ENCODE peak calls at places on chromosomes 12 and 14, in seven cellular contexts. S is left ventricle myocardium inferior, E is upper lobe of left lung, U is esophagus squamous epithelium, P is AG09309, J is stomach, B is IMR-90. T is an unnamed sample.

GRCh38 chr12:26331960-26332359 is 136.6 kb downstream of the SSPN start:
- DNase-seq in J (no peak), U (no peak), E (no peak), S (no peak), B (no peak), P (no peak), T (no peak)

GRCh38 chr14:65431951-65432350 is 19.4 kb downstream of the FUT8 start:
- DNase-seq in B (peak), J (no peak), E (no peak), P (no peak), U (no peak), S (no peak), T (peak)

GRCh38 chr14:51674294-51675002 is 22.7 kb downstream of the FRMD6 start:
- DNase-seq in E (no peak), S (no peak), B (peak), U (no peak), J (no peak), P (no peak), T (peak)

GRCh38 chr12:113128802-113129663 is 6.5 kb downstream of the RASAL1 start:
- DNase-seq in E (no peak), U (no peak), B (no peak), P (no peak), J (no peak), S (no peak), T (no peak)

GRCh38 chr12:5335059-5335458 is 96.8 kb upstream of the NTF3 start:
- DNase-seq in E (no peak), U (no peak), J (no peak), S (no peak), P (no peak), B (peak), T (no peak)

GRCh38 chr12:116152268-116152667 is 125.2 kb downstream of the MED13L start:
- DNase-seq in U (no peak), P (peak), S (no peak), J (no peak), E (no peak), B (peak), T (peak)

GRCh38 chr14:102764220-102764671 is 13.0 kb upstream of the TRAF3 start:
- DNase-seq in B (no peak), S (no peak), E (peak), P (no peak), J (no peak), U (no peak), T (no peak)

GRCh38 chr14:20482382-20482781 is 13.2 kb downstream of the PNP start:
- DNase-seq in S (no peak), P (no peak), E (no peak), U (no peak), B (no peak), J (no peak), T (no peak)

GRCh38 chr12:46152456-46152855 is 116.4 kb downstream of the SLC38A1 start:
- DNase-seq in J (no peak), S (no peak), B (no peak), P (no peak), U (no peak), E (no peak), T (no peak)

GRCh38 chr12:116222358-116222757 is 55.1 kb downstream of the MED13L start:
- DNase-seq in E (peak), U (no peak), P (peak), S (no peak), J (peak), B (peak), T (peak)

GRCh38 chr12:120534703-120535655 is 823 bp downstream of the RNF10 start:
- DNase-seq in B (peak), U (peak), J (peak), S (peak), E (peak), P (peak), T (peak)

GRCh38 chr12:111438501-111438900 is 32.8 kb downstream of the SH2B3 start:
- DNase-seq in P (no peak), S (no peak), J (peak), U (no peak), E (peak), B (peak), T (peak)

GRCh38 chr12:128914908-128915563 is 61.8 kb downstream of the GLT1D1 start:
- DNase-seq in U (no peak), B (no peak), J (no peak), P (no peak), S (no peak), E (peak), T (no peak)

GRCh38 chr14:25411933-25412757 is 362.2 kb upstream of the STXBP6 start:
- DNase-seq in J (no peak), P (no peak), E (no peak), S (no peak), U (no peak), B (no peak), T (peak)

GRCh38 chr12:27822076-27822712 is 42.2 kb upstream of the MANSC4 start:
- DNase-seq in P (peak), B (peak), S (no peak), J (no peak), E (no peak), U (no peak), T (peak)

GRCh38 chr14:49417790-49418189 is 168.4 kb downstream of the RPS29 start:
- DNase-seq in P (no peak), U (no peak), S (no peak), J (no peak), B (no peak), E (no peak), T (no peak)

GRCh38 chr12:82728710-82729109 is 42.0 kb downstream of the TMTC2 start:
- DNase-seq in P (no peak), S (no peak), J (no peak), U (no peak), B (no peak), E (no peak), T (no peak)

GRCh38 chr12:46372131-46372851 is at the start of gene SLC38A2:
- DNase-seq in U (peak), B (peak), E (peak), S (peak), P (peak), J (peak), T (peak)

GRCh38 chr12:132289356-132290202 is 39.8 kb downstream of the GALNT9 start:
- DNase-seq in J (no peak), S (no peak), E (no peak), B (no peak), U (no peak), P (no peak), T (no peak)

GRCh38 chr12:89468017-89468416 is 56.6 kb downstream of the GALNT4 start:
- DNase-seq in U (no peak), E (no peak), J (no peak), P (no peak), B (no peak), S (no peak), T (no peak)

GRCh38 chr12:128852885-128853284 is 393 bp upstream of the GLT1D1 start:
- DNase-seq in B (no peak), U (no peak), P (no peak), E (no peak), S (no peak), J (no peak), T (no peak)

GRCh38 chr12:106522708-106523107 is 60.1 kb upstream of the RFX4 start:
- DNase-seq in S (no peak), J (no peak), U (no peak), B (no peak), E (no peak), P (no peak), T (peak)

GRCh38 chr14:55245657-55246268 is 25.5 kb upstream of the FBXO34 start:
- DNase-seq in E (peak), B (peak), P (no peak), S (no peak), U (no peak), J (no peak), T (peak)

GRCh38 chr14:21025374-21026151 is 702 bp upstream of the NDRG2 start:
- DNase-seq in B (no peak), E (peak), U (no peak), S (peak), P (no peak), J (peak), T (peak)

GRCh38 chr12:25670076-25671055 is 117.3 kb upstream of the LMNTD1 start:
- DNase-seq in J (no peak), E (no peak), P (no peak), S (no peak), B (peak), U (no peak), T (peak)

GRCh38 chr14:72081139-72081538 is 148.9 kb downstream of the RGS6 start:
- DNase-seq in E (no peak), J (no peak), S (no peak), U (no peak), P (no peak), B (no peak), T (no peak)

GRCh38 chr12:8052679-8053078 is 13.5 kb downstream of the C3AR1 start:
- DNase-seq in B (no peak), S (peak), J (no peak), P (no peak), U (no peak), E (peak), T (no peak)
- TF ChIP-seq CTCF in B (no peak), S (no peak), J (no peak), P (no peak), U (no peak), E (no peak), T (no peak)

DNA sequence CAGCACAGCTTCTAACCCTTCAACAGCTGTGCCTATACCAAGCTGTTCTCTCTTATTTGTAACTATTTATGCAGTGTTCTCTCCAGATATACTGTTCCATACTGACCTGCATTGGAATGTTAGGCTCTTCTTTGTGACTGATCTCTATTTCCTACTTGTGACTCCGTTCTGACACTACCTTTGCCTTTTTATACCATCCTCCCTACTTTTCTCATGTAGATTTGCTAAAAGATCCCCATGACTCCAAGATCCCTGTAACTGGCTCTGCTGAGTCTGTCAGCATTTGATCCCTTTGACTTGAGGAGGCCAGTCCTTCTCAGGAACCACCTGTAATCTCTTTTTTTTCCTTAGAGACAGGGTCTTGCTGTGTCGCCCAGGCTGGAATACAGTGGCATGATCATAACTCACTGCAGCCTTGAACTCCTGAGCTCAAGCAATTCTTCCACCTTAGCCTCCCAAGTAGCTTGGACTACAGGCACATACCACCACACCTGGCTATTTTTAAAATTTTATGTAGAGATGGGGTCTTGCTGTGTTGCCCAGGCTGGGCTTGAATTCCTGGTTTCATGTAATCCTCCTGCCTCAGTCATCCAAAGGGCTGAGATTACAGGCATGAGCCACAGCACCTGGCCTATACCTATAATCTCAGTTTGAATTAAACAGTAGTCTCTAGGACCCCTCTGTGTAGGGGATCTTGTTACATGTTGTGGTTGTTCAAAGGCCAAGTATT is 368.3 kb downstream of the ZFP36L1 start:
- DNase-seq in J (no peak), U (no peak), S (no peak), E (no peak), P (no peak), B (no peak), T (no peak)
- H3K4me3 ChIP-seq in J (no peak), U (no peak), S (no peak), E (no peak), P (no peak), B (no peak), T (no peak)

GRCh38 chr14:53963491-53964227 is 7.0 kb upstream of the BMP4 start:
- DNase-seq in S (peak), P (no peak), J (peak), E (peak), B (no peak), U (no peak), T (no peak)
- TF ChIP-seq CTCF in S (peak), P (peak), J (no peak), E (peak), B (peak), U (peak), T (peak)

DNA sequence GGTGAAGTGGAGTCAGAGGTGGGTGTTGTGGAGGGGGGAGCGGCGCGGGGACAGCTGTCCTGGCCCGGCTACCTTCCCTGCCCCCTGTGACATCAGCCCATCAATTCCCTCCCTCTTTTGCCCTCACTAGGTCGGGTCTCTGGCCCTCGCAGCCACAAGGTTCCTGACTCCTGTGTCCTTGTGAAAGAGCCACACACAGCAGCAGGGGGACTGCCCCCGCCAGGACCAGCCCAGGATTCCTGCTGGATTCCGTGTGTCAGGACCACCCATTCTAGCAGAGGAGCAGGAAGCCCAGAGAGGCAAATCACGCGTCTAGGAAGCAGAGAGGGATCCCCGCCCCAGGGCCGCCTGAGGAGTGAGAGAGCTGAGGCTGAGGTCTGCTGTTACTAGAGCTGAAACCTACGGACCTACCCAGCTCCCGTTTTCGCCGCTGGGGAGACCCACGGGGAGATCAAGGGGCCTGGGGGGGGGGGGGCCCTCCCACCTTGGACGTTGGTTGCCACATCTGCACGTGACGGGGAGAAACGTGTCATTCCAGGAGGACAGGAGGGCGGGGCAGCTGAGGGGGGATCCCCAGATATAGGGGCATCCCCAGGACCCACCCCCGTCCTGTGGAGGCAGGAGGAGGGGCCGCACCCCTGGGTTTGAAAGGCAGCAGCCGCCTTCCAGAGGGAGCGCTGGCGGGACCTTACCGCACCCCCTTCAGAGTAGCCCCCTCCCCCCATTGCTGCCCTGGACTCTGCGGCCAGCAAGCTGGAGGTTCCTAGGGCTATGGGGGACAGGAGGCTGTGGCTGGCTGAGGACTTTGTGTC is 12.5 kb upstream of the INF2 start:
- DNase-seq in J (no peak), B (no peak), S (peak), U (no peak), P (no peak), E (peak), T (peak)
- H3K4me3 ChIP-seq in J (peak), B (no peak), S (peak), U (peak), P (peak), E (peak), T (peak)

DNA sequence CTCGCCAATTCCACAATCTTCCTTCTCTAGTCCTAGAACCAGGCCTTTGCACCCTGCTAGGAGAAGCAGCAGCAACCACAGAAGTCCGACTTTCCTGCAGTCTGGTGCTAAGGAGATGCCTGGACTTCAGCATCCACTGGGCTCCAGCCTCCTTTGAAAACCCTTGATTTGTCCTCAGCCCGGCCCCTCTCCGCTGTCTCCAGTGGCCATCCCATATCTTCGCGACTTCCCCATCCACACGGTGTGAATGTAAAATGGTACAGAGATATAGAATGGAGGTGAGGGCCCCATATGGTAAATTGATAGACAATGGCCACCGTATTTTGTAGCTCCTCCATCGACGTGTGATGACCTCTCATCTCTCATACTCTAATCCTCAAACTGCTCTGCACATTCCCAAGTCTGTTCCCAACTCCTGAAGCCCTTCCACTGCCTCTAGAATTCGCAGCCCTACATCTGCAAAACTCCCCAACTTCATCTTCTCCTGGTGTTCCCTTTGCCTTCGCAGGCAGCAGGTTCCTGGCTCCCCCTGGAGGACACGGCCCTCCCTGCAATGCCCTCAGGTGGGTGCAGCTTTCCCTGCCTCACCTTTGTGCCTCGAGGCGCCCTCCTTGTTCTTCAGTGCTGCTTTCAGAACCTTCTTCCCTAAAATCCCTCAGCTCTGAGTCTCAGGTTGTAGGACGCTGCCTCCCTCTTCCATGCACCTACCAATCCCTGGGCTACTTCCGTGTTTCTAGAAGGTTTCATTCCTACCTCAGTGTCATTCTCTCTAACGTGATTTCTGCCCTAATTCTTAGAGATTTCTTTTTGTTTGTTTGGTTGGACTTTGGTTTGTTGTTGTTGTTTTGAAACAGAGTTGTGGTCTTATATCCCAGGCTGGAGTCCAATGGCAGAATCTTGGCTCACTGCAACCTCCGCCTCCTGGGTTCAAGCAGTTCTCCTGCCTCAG is 36.7 kb downstream of the TMBIM6 start:
- DNase-seq in U (no peak), B (peak), S (peak), P (no peak), E (peak), J (peak), T (peak)
- TF ChIP-seq CTCF in U (peak), B (peak), S (peak), P (peak), E (peak), J (no peak), T (peak)

GRCh38 chr12:104459556-104459909 is 2.8 kb downstream of the CHST11 start:
- DNase-seq in J (no peak), E (no peak), B (no peak), U (no peak), S (no peak), P (no peak), T (no peak)
- H3K4me3 ChIP-seq in J (peak), E (peak), B (no peak), U (peak), S (peak), P (no peak), T (peak)

T was measured in choroid plexus epithelial cell.